ENCODE peak calls at places on chromosomes 13 and 19, in nine cellular contexts. Q, I, G, U, D, V, B, M and H are unnamed samples.

GRCh38 chr19:7307590-7308218 is 13.5 kb upstream of the INSR start:
- DNase-seq in D (no peak), B (no peak), I (no peak), M (no peak), G (no peak), U (no peak), V (no peak), Q (no peak), H (no peak)

GRCh38 chr13:53160211-53160610 is 131.6 kb downstream of the OLFM4 start:
- DNase-seq in B (no peak), D (no peak), Q (no peak), V (no peak), U (no peak), G (no peak), M (no peak), I (no peak), H (no peak)

GRCh38 chr13:84037937-84038464 is 155.7 kb upstream of the SLITRK1 start:
- DNase-seq in D (no peak), I (peak; percentile 25), Q (no peak), M (no peak), V (no peak), G (no peak), U (no peak), B (no peak), H (no peak)

GRCh38 chr13:48221301-48222190 is 11.5 kb upstream of the ITM2B start:
- DNase-seq in D (no peak), M (no peak), V (no peak), G (no peak), B (no peak), I (no peak), U (no peak), Q (peak; percentile 51), H (peak; percentile 30)

GRCh38 chr19:49361438-49362047 is 673 bp downstream of the TEAD2 start:
- DNase-seq in D (peak; percentile 91), M (peak; percentile 37), I (no peak), G (peak; percentile 82), U (peak; percentile 73), B (peak; percentile 85), V (no peak), Q (peak; percentile 76), H (peak; percentile 60)

GRCh38 chr19:58554494-58555368 is at the start of gene CHMP2A:
- DNase-seq in B (peak; percentile 100), U (peak; percentile 96), G (peak; percentile 97), M (peak; percentile 99), V (peak; percentile 98), Q (peak; percentile 94), D (peak; percentile 99), I (peak; percentile 86), H (peak; percentile 96)

GRCh38 chr19:15788594-15789270 is 1.3 kb downstream of the OR10H5 start:
- DNase-seq in M (no peak), Q (no peak), V (no peak), B (no peak), G (no peak), D (no peak), U (no peak), I (no peak), H (no peak)

GRCh38 chr19:33595783-33596182 is 26.0 kb upstream of the CHST8 start:
- DNase-seq in M (no peak), D (no peak), U (no peak), B (no peak), G (no peak), V (no peak), I (no peak), Q (no peak), H (no peak)

GRCh38 chr19:16365300-16365996 is 40.8 kb downstream of the KLF2 start:
- DNase-seq in B (peak; percentile 40), M (no peak), D (no peak), U (no peak), I (no peak), G (no peak), V (no peak), Q (no peak), H (no peak)

GRCh38 chr13:100039740-100040139 is 49.2 kb upstream of the PCCA start:
- DNase-seq in G (no peak), V (no peak), B (no peak), Q (no peak), M (no peak), I (no peak), U (peak; percentile 27), D (peak; percentile 61), H (peak; percentile 21)

GRCh38 chr19:7159105-7159933 is 89.8 kb downstream of the ZNF557 start:
- DNase-seq in M (no peak), B (peak; percentile 90), V (no peak), Q (peak; percentile 62), U (peak; percentile 54), G (peak; percentile 78), D (peak; percentile 18), I (no peak), H (no peak)

GRCh38 chr13:49444517-49445395 is 682 bp downstream of the SETDB2 start:
- DNase-seq in G (peak; percentile 29), U (peak; percentile 71), B (no peak), I (no peak), V (peak; percentile 6), M (peak; percentile 14), D (peak; percentile 25), Q (peak; percentile 69), H (peak; percentile 52)

GRCh38 chr19:3556978-3557460 is 367 bp downstream of the MFSD12 start:
- DNase-seq in M (peak; percentile 77), I (no peak), G (peak; percentile 51), D (no peak), B (peak; percentile 76), Q (no peak), U (peak; percentile 61), V (peak; percentile 41), H (peak; percentile 62)

GRCh38 chr19:33032218-33032781 is 32.4 kb downstream of the RHPN2 start:
- DNase-seq in D (peak; percentile 78), M (no peak), Q (no peak), G (no peak), V (no peak), B (no peak), U (no peak), I (peak; percentile 55), H (no peak)

GRCh38 chr19:51368366-51369282 is at the start of gene CLDND2:
- DNase-seq in U (no peak), V (no peak), G (no peak), D (no peak), B (peak; percentile 47), M (peak; percentile 36), I (no peak), Q (no peak), H (no peak)

GRCh38 chr13:46614582-46614981 is 61.6 kb downstream of the LRCH1 start:
- DNase-seq in M (no peak), U (no peak), B (no peak), V (no peak), I (no peak), G (no peak), Q (peak; percentile 88), D (peak; percentile 61), H (peak; percentile 89)

GRCh38 chr13:68927387-68928026 is 1180.1 kb upstream of the ATXN8OS start:
- DNase-seq in I (peak; percentile 32), D (peak; percentile 35), M (no peak), B (no peak), Q (peak; percentile 6), V (no peak), G (peak; percentile 18), U (no peak), H (peak; percentile 4)

GRCh38 chr13:82458169-82458568 is 1424.1 kb downstream of the SLITRK1 start:
- DNase-seq in U (no peak), G (no peak), Q (no peak), M (no peak), I (no peak), D (no peak), V (no peak), B (no peak), H (no peak)

GRCh38 chr13:50574731-50575130 is 268.8 kb downstream of the DLEU7 start:
- DNase-seq in V (no peak), M (no peak), D (no peak), B (no peak), G (no peak), Q (no peak), U (peak; percentile 51), I (no peak), H (peak; percentile 24)

GRCh38 chr13:94613051-94613450 is 11.4 kb downstream of the GPR180 start:
- DNase-seq in I (no peak), M (no peak), G (no peak), Q (no peak), D (no peak), V (no peak), B (no peak), U (no peak), H (no peak)

GRCh38 chr13:98481511-98481951 is 95.4 kb downstream of the STK24 start:
- DNase-seq in G (no peak), B (no peak), Q (peak; percentile 17), I (no peak), U (no peak), V (no peak), M (no peak), D (no peak), H (no peak)

GRCh38 chr19:35013047-35013819 is 13.1 kb downstream of the GRAMD1A start:
- DNase-seq in Q (peak; percentile 55), D (peak; percentile 82), M (peak; percentile 85), B (peak; percentile 86), U (peak; percentile 44), V (peak; percentile 73), G (peak; percentile 68), I (peak; percentile 33), H (peak; percentile 70)

GRCh38 chr19:1790054-1790762 is 21.9 kb downstream of the ATP8B3 start:
- DNase-seq in V (no peak), G (no peak), U (no peak), Q (no peak), D (peak; percentile 48), B (no peak), M (no peak), I (no peak), H (no peak)

GRCh38 chr13:93226065-93226622 is 463 bp upstream of the GPC6 start:
- DNase-seq in B (no peak), I (no peak), D (no peak), U (no peak), Q (no peak), V (no peak), G (no peak), M (no peak), H (no peak)

GRCh38 chr13:56187331-56187730 is 953.4 kb upstream of the PRR20A start:
- DNase-seq in D (no peak), Q (no peak), I (no peak), U (no peak), M (no peak), B (no peak), G (no peak), V (no peak), H (no peak)

GRCh38 chr13:95288899-95289500 is 12.3 kb downstream of the ABCC4 start:
- DNase-seq in B (no peak), G (no peak), Q (no peak), V (no peak), I (no peak), M (no peak), D (no peak), U (no peak), H (peak; percentile 25)

GRCh38 chr19:21317821-21318220 is 11.4 kb downstream of the ZNF708 start:
- DNase-seq in V (no peak), D (no peak), M (no peak), I (no peak), Q (no peak), U (no peak), G (no peak), B (no peak), H (no peak)

GRCh38 chr19:12733369-12733896 is 1.1 kb downstream of the TRIR start:
- DNase-seq in G (no peak), I (no peak), B (no peak), M (peak; percentile 79), V (no peak), U (peak; percentile 65), D (peak; percentile 36), Q (peak; percentile 64), H (peak; percentile 56)

GRCh38 chr19:49213791-49214190 is 56.2 kb downstream of the TRPM4 start:
- DNase-seq in M (peak; percentile 15), D (peak; percentile 53), G (no peak), U (no peak), Q (no peak), B (no peak), I (no peak), V (no peak), H (no peak)

GRCh38 chr13:50122465-50122864 is 107.2 kb downstream of the KCNRG start:
- DNase-seq in I (no peak), M (no peak), D (no peak), G (no peak), V (no peak), Q (no peak), U (no peak), B (no peak), H (no peak)

GRCh38 chr19:44401108-44401786 is at the start of gene ZNF285:
- DNase-seq in D (peak; percentile 99), V (peak; percentile 48), G (peak; percentile 93), M (peak; percentile 86), Q (peak; percentile 91), B (peak; percentile 95), U (peak; percentile 98), I (peak; percentile 94), H (peak; percentile 96)